ENCODE peak calls at places on chromosomes 7 and 10, in nine cellular contexts. Q is HTR-8/SVneo; J is HuH-7.5; N is foreskin melanocyte; Y is neural crest cell; G is hippocampal formation; V is activated CD4-positive, CD25-positive, alpha-beta regulatory T cell; Z is AG08395; O is thoracic aorta. F is an unnamed sample.

GRCh38 chr7:50342616-50343114 is 38.1 kb downstream of the IKZF1 start:
- DNase-seq in V (no peak), O (no peak), Z (no peak), J (no peak), G (no peak), Y (no peak), Q (no peak), N (no peak), F (no peak)

GRCh38 chr7:155375337-155376277 is 77.9 kb downstream of the INSIG1 start:
- DNase-seq in G (no peak), Z (no peak), J (no peak), V (no peak), Q (no peak), N (no peak), O (no peak), Y (no peak), F (no peak)

GRCh38 chr10:110426294-110427153 is 71.2 kb upstream of the DUSP5 start:
- DNase-seq in Z (peak; percentile 45), J (peak; percentile 54), O (no peak), Q (no peak), G (no peak), V (no peak), N (no peak), Y (no peak), F (no peak)

GRCh38 chr7:69773535-69774225 is 175.4 kb downstream of the AUTS2 start:
- DNase-seq in J (no peak), Y (no peak), V (no peak), N (no peak), O (no peak), Q (no peak), Z (no peak), G (no peak), F (no peak)

GRCh38 chr10:74208081-74208480 is 57.1 kb downstream of the ADK start:
- DNase-seq in J (no peak), Y (no peak), G (no peak), Z (no peak), Q (no peak), O (no peak), V (no peak), N (no peak), F (no peak)

GRCh38 chr7:74230446-74231231 is 20.8 kb downstream of the LAT2 start:
- DNase-seq in O (no peak), J (no peak), N (no peak), Q (no peak), G (no peak), Z (no peak), V (no peak), Y (no peak), F (no peak)

GRCh38 chr10:58560068-58560467 is 47.4 kb downstream of the BICC1 start:
- DNase-seq in Z (no peak), V (no peak), N (no peak), G (no peak), Y (no peak), Q (no peak), O (no peak), J (no peak), F (no peak)

GRCh38 chr10:3192856-3193635 is 20.5 kb upstream of the PITRM1 start:
- DNase-seq in Y (peak; percentile 31), G (peak; percentile 39), Q (peak; percentile 59), O (no peak), J (peak; percentile 49), V (peak; percentile 14), N (peak; percentile 48), Z (peak; percentile 74), F (peak; percentile 44)

GRCh38 chr10:34666008-34666700 is 148.9 kb downstream of the PARD3 start:
- DNase-seq in Q (peak; percentile 91), G (no peak), Z (peak; percentile 86), N (peak; percentile 72), J (no peak), V (no peak), Y (no peak), O (no peak), F (no peak)

GRCh38 chr10:5589071-5589962 is 64.6 kb downstream of the CALML3 start:
- DNase-seq in V (no peak), Q (no peak), N (no peak), J (no peak), Y (no peak), Z (no peak), G (no peak), O (no peak), F (no peak)

GRCh38 chr7:45574521-45575500 is 643 bp downstream of the ADCY1 start:
- DNase-seq in G (peak; percentile 14), J (peak; percentile 89), Z (peak; percentile 73), Y (peak; percentile 46), Q (peak; percentile 43), O (no peak), V (no peak), N (no peak), F (no peak)

GRCh38 chr7:5692845-5693278 is 88.6 kb downstream of the RNF216 start:
- DNase-seq in V (no peak), G (no peak), N (no peak), Q (peak; percentile 34), Z (peak; percentile 37), J (no peak), Y (no peak), O (no peak), F (no peak)

GRCh38 chr7:155371884-155372781 is 74.5 kb downstream of the INSIG1 start:
- DNase-seq in N (no peak), Q (no peak), J (no peak), V (no peak), Z (no peak), O (no peak), Y (no peak), G (no peak), F (no peak)

GRCh38 chr10:10977978-10978377 is 39.7 kb upstream of the CELF2 start:
- DNase-seq in J (no peak), V (no peak), Z (peak; percentile 36), O (no peak), G (no peak), Y (no peak), Q (no peak), N (no peak), F (no peak)

GRCh38 chr10:71232089-71232998 is 20.0 kb downstream of the UNC5B start:
- DNase-seq in Y (no peak), G (peak; percentile 97), Z (peak; percentile 67), J (no peak), O (no peak), N (no peak), V (no peak), Q (no peak), F (no peak)

F was measured in 8988T.